ENCODE peak calls at places on chromosome 19, in five cellular contexts. K, O, C, J and V are unnamed samples.

GRCh38 chr19:29119582-29119981 is 93.4 kb downstream of the UQCRFS1 start:
- DNase-seq in K (no peak), O (no peak), C (no peak), J (no peak), V (no peak)

GRCh38 chr19:2239771-2240770 is 3.4 kb downstream of the SF3A2 start:
- DNase-seq in K (peak; percentile 76), O (peak; percentile 59), C (peak; percentile 56), J (no peak), V (peak; percentile 16)

GRCh38 chr19:38663156-38663651 is 15.8 kb downstream of the ACTN4 start:
- DNase-seq in K (no peak), O (no peak), C (no peak), J (no peak), V (no peak)

GRCh38 chr19:38718747-38719543 is 25.3 kb downstream of the CAPN12 start:
- DNase-seq in K (peak; percentile 70), O (peak; percentile 56), C (peak; percentile 38), J (no peak), V (no peak)

GRCh38 chr19:12113121-12113520 is 27.0 kb downstream of the ZNF20 start:
- DNase-seq in K (no peak), O (no peak), C (no peak), J (no peak), V (no peak)

GRCh38 chr19:42352216-42352892 is 26.9 kb downstream of the MEGF8 start:
- DNase-seq in K (no peak), O (no peak), C (peak; percentile 7), J (no peak), V (peak; percentile 81)

GRCh38 chr19:10568444-10568825 is 344 bp downstream of the CDKN2D start:
- DNase-seq in K (no peak), O (no peak), C (no peak), J (no peak), V (peak; percentile 74)

GRCh38 chr19:23946569-23946968 is 31.9 kb downstream of the ZNF726 start:
- DNase-seq in K (no peak), O (peak; percentile 13), C (peak; percentile 14), J (no peak), V (no peak)

GRCh38 chr19:37817180-37817911 is 38.0 kb upstream of the ZNF573 start:
- DNase-seq in K (peak; percentile 64), O (peak; percentile 70), C (peak; percentile 36), J (peak; percentile 80), V (no peak)

GRCh38 chr19:28420731-28421550 is 792.0 kb downstream of the UQCRFS1 start:
- DNase-seq in K (no peak), O (no peak), C (no peak), J (no peak), V (no peak)

GRCh38 chr19:30851646-30852045 is 479.5 kb downstream of the ZNF536 start:
- DNase-seq in K (no peak), O (no peak), C (no peak), J (no peak), V (no peak)